ENCODE peak calls at places on chromosomes 2 and 18, in nine cellular contexts. T, S, M, L, H, E, G, V and A are unnamed samples.

GRCh38 chr18:23701017-23701416 is 11.8 kb downstream of the LAMA3 start:
- DNase-seq in E (no peak), S (no peak), M (no peak), T (no peak), H (no peak), G (no peak), V (no peak), L (no peak), A (no peak)

GRCh38 chr18:23618862-23619387 is 32.6 kb upstream of the NPC1 start:
- DNase-seq in H (no peak), T (peak; percentile 46), G (no peak), E (no peak), S (peak; percentile 20), L (peak; percentile 46), M (no peak), V (no peak), A (no peak)

GRCh38 chr2:62199392-62200125 is 3.6 kb downstream of the B3GNT2 start:
- DNase-seq in H (no peak), S (no peak), V (no peak), G (no peak), L (peak; percentile 80), T (no peak), E (no peak), M (peak; percentile 55), A (no peak)

GRCh38 chr18:31227497-31228229 is 65.0 kb upstream of the DSC1 start:
- DNase-seq in L (peak; percentile 5), H (no peak), S (no peak), T (no peak), G (no peak), E (no peak), V (no peak), M (no peak), A (no peak)

GRCh38 chr2:25362049-25362563 is 20.4 kb upstream of the DNMT3A start:
- DNase-seq in S (peak; percentile 91), E (peak; percentile 95), H (peak; percentile 90), T (peak; percentile 97), V (peak; percentile 94), L (peak; percentile 80), G (peak; percentile 86), M (peak; percentile 89), A (peak; percentile 93)

GRCh38 chr2:27075219-27075871 is 3.1 kb upstream of the EMILIN1 start:
- DNase-seq in H (peak; percentile 30), G (peak; percentile 50), M (no peak), L (no peak), V (peak; percentile 71), E (peak; percentile 65), T (no peak), S (no peak), A (peak; percentile 33)

GRCh38 chr18:74063023-74063422 is 84.6 kb downstream of the FBXO15 start:
- DNase-seq in S (no peak), T (no peak), L (no peak), G (no peak), M (no peak), V (no peak), E (no peak), H (no peak), A (no peak)

GRCh38 chr2:101942846-101943245 is 48.9 kb upstream of the IL1R2 start:
- DNase-seq in V (no peak), T (no peak), G (no peak), H (no peak), S (no peak), M (no peak), L (no peak), E (no peak), A (no peak)

GRCh38 chr2:230921806-230922595 is 3.0 kb downstream of the GPR55 start:
- DNase-seq in T (no peak), E (no peak), V (no peak), L (no peak), G (no peak), S (peak; percentile 2), M (no peak), H (no peak), A (no peak)

GRCh38 chr2:2573658-2574293 is 242.7 kb upstream of the MYT1L start:
- DNase-seq in V (peak; percentile 16), T (peak; percentile 10), H (no peak), M (peak; percentile 5), S (no peak), E (peak; percentile 2), G (no peak), L (peak; percentile 2), A (no peak)

GRCh38 chr2:27378096-27378808 is 2.3 kb downstream of the ZNF513 start:
- DNase-seq in H (no peak), M (peak; percentile 29), G (no peak), L (no peak), E (peak; percentile 42), S (no peak), V (peak; percentile 63), T (no peak), A (no peak)

GRCh38 chr18:59353079-59353680 is 5.9 kb downstream of the LMAN1 start:
- DNase-seq in V (no peak), H (no peak), M (peak; percentile 79), L (no peak), T (no peak), E (peak; percentile 50), S (no peak), G (no peak), A (no peak)

GRCh38 chr18:48866028-48866733 is 84.6 kb downstream of the SMAD7 start:
- DNase-seq in L (peak; percentile 55), T (peak; percentile 49), V (peak; percentile 85), M (peak; percentile 41), E (peak; percentile 93), G (no peak), H (peak; percentile 60), S (peak; percentile 69), A (peak; percentile 91)

GRCh38 chr2:224778474-224778877 is 62.3 kb upstream of the CCDC195 start:
- DNase-seq in E (peak; percentile 77), M (peak; percentile 67), L (peak; percentile 58), G (peak; percentile 38), H (peak; percentile 2), T (peak; percentile 74), V (no peak), S (no peak), A (peak; percentile 83)

GRCh38 chr2:196516541-196516940 is 123.0 kb upstream of the CCDC150 start:
- DNase-seq in E (no peak), V (no peak), M (no peak), H (no peak), T (no peak), S (no peak), L (no peak), G (no peak), A (no peak)

GRCh38 chr2:203819434-203820133 is 48.0 kb upstream of the CTLA4 start:
- DNase-seq in H (no peak), V (peak; percentile 79), G (no peak), L (peak; percentile 36), M (no peak), S (no peak), T (no peak), E (no peak), A (no peak)

GRCh38 chr2:115161531-115162453 is 719.4 kb downstream of the DPP10 start:
- DNase-seq in T (peak; percentile 74), M (no peak), S (peak; percentile 75), V (peak; percentile 26), H (no peak), L (no peak), E (no peak), G (no peak), A (no peak)

GRCh38 chr2:11365096-11365856 is 20.8 kb upstream of the ROCK2 start:
- DNase-seq in G (no peak), E (no peak), S (no peak), H (no peak), M (no peak), T (no peak), V (no peak), L (no peak), A (no peak)